ENCODE peak calls at places on chromosomes 12 and 14, in eight cellular contexts. One of them, this sample, is unnamed.

GRCh38 chr12:32988982-32989381 is 92.4 kb upstream of the PKP2 start:
- DNase-seq in fibroblast of lung: no peak
- DNase-seq in left ventricle myocardium inferior: no peak
- DNase-seq in GM12878: no peak
- DNase-seq in sigmoid colon: no peak
- DNase-seq in A673: no peak
- DNase-seq in heart left ventricle: no peak
- DNase-seq in A549: no peak
- DNase-seq in this sample: no peak

GRCh38 chr12:48969847-48970701 is 1.5 kb downstream of the WNT10B start:
- DNase-seq in fibroblast of lung: peak; percentile 17
- DNase-seq in left ventricle myocardium inferior: no peak
- DNase-seq in GM12878: no peak
- DNase-seq in sigmoid colon: no peak
- DNase-seq in A673: no peak
- DNase-seq in heart left ventricle: no peak
- DNase-seq in A549: no peak
- DNase-seq in this sample: no peak

GRCh38 chr12:103748002-103748401 is 93.0 kb downstream of the NT5DC3 start:
- DNase-seq in fibroblast of lung: no peak
- DNase-seq in left ventricle myocardium inferior: no peak
- DNase-seq in GM12878: no peak
- DNase-seq in sigmoid colon: no peak
- DNase-seq in A673: no peak
- DNase-seq in heart left ventricle: no peak
- DNase-seq in A549: no peak
- DNase-seq in this sample: no peak

GRCh38 chr14:91573894-91574837 is 64.1 kb upstream of the PPP4R3A start:
- DNase-seq in fibroblast of lung: peak; percentile 13
- DNase-seq in left ventricle myocardium inferior: peak; percentile 19
- DNase-seq in GM12878: peak; percentile 2
- DNase-seq in sigmoid colon: peak; percentile 69
- DNase-seq in A673: peak; percentile 55
- DNase-seq in heart left ventricle: peak; percentile 35
- DNase-seq in A549: peak; percentile 62
- DNase-seq in this sample: peak; percentile 50

GRCh38 chr14:34179723-34180122 is 228.8 kb upstream of the EGLN3 start:
- DNase-seq in fibroblast of lung: no peak
- DNase-seq in left ventricle myocardium inferior: no peak
- DNase-seq in GM12878: no peak
- DNase-seq in sigmoid colon: no peak
- DNase-seq in A673: no peak
- DNase-seq in heart left ventricle: no peak
- DNase-seq in A549: no peak
- DNase-seq in this sample: no peak

GRCh38 chr12:54286042-54286931 is 5.8 kb downstream of the HNRNPA1 start:
- DNase-seq in fibroblast of lung: no peak
- DNase-seq in left ventricle myocardium inferior: no peak
- DNase-seq in GM12878: no peak
- DNase-seq in sigmoid colon: no peak
- DNase-seq in A673: no peak
- DNase-seq in heart left ventricle: no peak
- DNase-seq in A549: no peak
- DNase-seq in this sample: no peak

GRCh38 chr14:57266060-57266459 is 2.6 kb downstream of the EXOC5 start:
- DNase-seq in fibroblast of lung: peak; percentile 14
- DNase-seq in left ventricle myocardium inferior: no peak
- DNase-seq in GM12878: no peak
- DNase-seq in sigmoid colon: no peak
- DNase-seq in A673: no peak
- DNase-seq in heart left ventricle: no peak
- DNase-seq in A549: no peak
- DNase-seq in this sample: no peak

GRCh38 chr12:10031318-10031717 is 836 bp downstream of the CLEC9A start:
- DNase-seq in fibroblast of lung: no peak
- DNase-seq in left ventricle myocardium inferior: no peak
- DNase-seq in GM12878: no peak
- DNase-seq in sigmoid colon: no peak
- DNase-seq in A673: no peak
- DNase-seq in heart left ventricle: no peak
- DNase-seq in A549: peak; percentile 33
- DNase-seq in this sample: no peak

GRCh38 chr12:109881752-109882151 is 1.4 kb upstream of the GLTP start:
- DNase-seq in fibroblast of lung: no peak
- DNase-seq in left ventricle myocardium inferior: no peak
- DNase-seq in GM12878: no peak
- DNase-seq in sigmoid colon: no peak
- DNase-seq in A673: no peak
- DNase-seq in heart left ventricle: no peak
- DNase-seq in A549: peak; percentile 52
- DNase-seq in this sample: no peak

GRCh38 chr12:124159655-124160054 is 135.2 kb upstream of the RFLNA start:
- DNase-seq in fibroblast of lung: no peak
- DNase-seq in left ventricle myocardium inferior: no peak
- DNase-seq in GM12878: no peak
- DNase-seq in sigmoid colon: no peak
- DNase-seq in A673: no peak
- DNase-seq in heart left ventricle: no peak
- DNase-seq in A549: no peak
- DNase-seq in this sample: no peak

GRCh38 chr12:754238-754816 is 1.9 kb downstream of the WNK1 start:
- DNase-seq in fibroblast of lung: peak; percentile 28
- DNase-seq in left ventricle myocardium inferior: no peak
- DNase-seq in GM12878: no peak
- DNase-seq in sigmoid colon: no peak
- DNase-seq in A673: peak; percentile 17
- DNase-seq in heart left ventricle: peak; percentile 43
- DNase-seq in A549: peak; percentile 41
- DNase-seq in this sample: no peak

GRCh38 chr12:16325426-16325825 is 22.0 kb upstream of the MGST1 start:
- DNase-seq in fibroblast of lung: no peak
- DNase-seq in left ventricle myocardium inferior: no peak
- DNase-seq in GM12878: no peak
- DNase-seq in sigmoid colon: no peak
- DNase-seq in A673: no peak
- DNase-seq in heart left ventricle: no peak
- DNase-seq in A549: no peak
- DNase-seq in this sample: no peak

GRCh38 chr12:27498159-27498558 is 25.8 kb upstream of the PPFIBP1 start:
- DNase-seq in fibroblast of lung: no peak
- DNase-seq in left ventricle myocardium inferior: no peak
- DNase-seq in GM12878: peak; percentile 28
- DNase-seq in sigmoid colon: no peak
- DNase-seq in A673: no peak
- DNase-seq in heart left ventricle: no peak
- DNase-seq in A549: no peak
- DNase-seq in this sample: no peak

GRCh38 chr14:50794063-50794645 is 36.8 kb downstream of the NIN start:
- DNase-seq in fibroblast of lung: no peak
- DNase-seq in left ventricle myocardium inferior: no peak
- DNase-seq in GM12878: no peak
- DNase-seq in sigmoid colon: no peak
- DNase-seq in A673: no peak
- DNase-seq in heart left ventricle: no peak
- DNase-seq in A549: no peak
- DNase-seq in this sample: no peak

GRCh38 chr14:35416108-35416750 is 11.7 kb upstream of the NFKBIA start:
- DNase-seq in fibroblast of lung: no peak
- DNase-seq in left ventricle myocardium inferior: no peak
- DNase-seq in GM12878: peak; percentile 75
- DNase-seq in sigmoid colon: no peak
- DNase-seq in A673: no peak
- DNase-seq in heart left ventricle: no peak
- DNase-seq in A549: no peak
- DNase-seq in this sample: peak; percentile 69

GRCh38 chr12:6769681-6770080 is 2.6 kb upstream of the LAG3 start:
- DNase-seq in fibroblast of lung: no peak
- DNase-seq in left ventricle myocardium inferior: no peak
- DNase-seq in GM12878: no peak
- DNase-seq in sigmoid colon: no peak
- DNase-seq in A673: no peak
- DNase-seq in heart left ventricle: no peak
- DNase-seq in A549: no peak
- DNase-seq in this sample: no peak

GRCh38 chr12:50059440-50060119 is 2.2 kb downstream of the ASIC1 start:
- DNase-seq in fibroblast of lung: no peak
- DNase-seq in left ventricle myocardium inferior: no peak
- DNase-seq in GM12878: no peak
- DNase-seq in sigmoid colon: no peak
- DNase-seq in A673: no peak
- DNase-seq in heart left ventricle: no peak
- DNase-seq in A549: no peak
- DNase-seq in this sample: no peak

GRCh38 chr12:34406228-34406995 is 384.1 kb downstream of the ALG10 start:
- DNase-seq in fibroblast of lung: no peak
- DNase-seq in left ventricle myocardium inferior: peak; percentile 3
- DNase-seq in GM12878: no peak
- DNase-seq in sigmoid colon: peak; percentile 29
- DNase-seq in A673: no peak
- DNase-seq in heart left ventricle: peak; percentile 10
- DNase-seq in A549: no peak
- DNase-seq in this sample: peak; percentile 1
- H3K9me3 ChIP-seq in fibroblast of lung: no peaks in the 10 kb centered on the region
- H3K9me3 ChIP-seq in left ventricle myocardium inferior: peaks cover 99% of the 10 kb centered on the region
- H3K9me3 ChIP-seq in GM12878: no peaks in the 10 kb centered on the region
- H3K9me3 ChIP-seq in sigmoid colon: peaks cover 20% of the 10 kb centered on the region
- H3K9me3 ChIP-seq in A673: peaks cover 70% of the 10 kb centered on the region
- H3K9me3 ChIP-seq in heart left ventricle: no peaks in the 10 kb centered on the region
- H3K9me3 ChIP-seq in A549: peaks cover 17% of the 10 kb centered on the region
- H3K9me3 ChIP-seq in this sample: peaks cover 4% of the 10 kb centered on the region

GRCh38 chr12:118070650-118071049 is 9.7 kb upstream of the WSB2 start:
- DNase-seq in fibroblast of lung: no peak
- DNase-seq in left ventricle myocardium inferior: no peak
- DNase-seq in GM12878: no peak
- DNase-seq in sigmoid colon: no peak
- DNase-seq in A673: no peak
- DNase-seq in heart left ventricle: no peak
- DNase-seq in A549: no peak
- DNase-seq in this sample: no peak

GRCh38 chr12:118068361-118068958 is 7.5 kb upstream of the WSB2 start:
- DNase-seq in fibroblast of lung: no peak
- DNase-seq in left ventricle myocardium inferior: no peak
- DNase-seq in GM12878: no peak
- DNase-seq in sigmoid colon: no peak
- DNase-seq in A673: no peak
- DNase-seq in heart left ventricle: no peak
- DNase-seq in A549: no peak
- DNase-seq in this sample: no peak

DNA sequence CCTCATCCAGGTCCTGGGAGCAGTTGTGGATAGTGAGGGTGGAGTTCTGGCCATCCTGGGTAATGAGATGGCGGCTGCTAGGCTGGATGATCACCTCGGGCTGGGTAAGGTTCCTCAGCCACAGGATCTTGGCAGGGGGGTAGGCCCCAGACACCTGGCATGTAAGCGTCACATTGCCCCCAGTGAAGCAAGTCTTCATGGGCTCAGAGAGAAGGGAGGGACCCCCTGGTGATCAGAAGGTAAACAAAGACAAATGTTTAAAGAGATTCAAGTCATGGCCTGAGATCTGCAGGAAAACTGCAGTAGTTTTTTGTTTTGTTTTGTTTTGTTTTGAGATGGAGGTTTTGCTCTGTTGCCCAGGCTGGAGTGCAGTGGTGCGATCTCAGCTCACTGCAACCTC is 12.8 kb upstream of the WSB2 start:
- DNase-seq in fibroblast of lung: no peak
- DNase-seq in left ventricle myocardium inferior: no peak
- DNase-seq in GM12878: no peak
- DNase-seq in sigmoid colon: no peak
- DNase-seq in A673: no peak
- DNase-seq in heart left ventricle: no peak
- DNase-seq in A549: no peak
- DNase-seq in this sample: no peak
- H3K9me3 ChIP-seq in fibroblast of lung: no peaks in the 10 kb centered on the region
- H3K9me3 ChIP-seq in left ventricle myocardium inferior: no peaks in the 10 kb centered on the region
- H3K9me3 ChIP-seq in GM12878: no peaks in the 10 kb centered on the region
- H3K9me3 ChIP-seq in sigmoid colon: no peaks in the 10 kb centered on the region
- H3K9me3 ChIP-seq in A673: no peaks in the 10 kb centered on the region
- H3K9me3 ChIP-seq in heart left ventricle: no peaks in the 10 kb centered on the region
- H3K9me3 ChIP-seq in A549: peaks cover 9% of the 10 kb centered on the region
- H3K9me3 ChIP-seq in this sample: no peaks in the 10 kb centered on the region

GRCh38 chr14:105867961-105868599 is 341.7 kb downstream of the TMEM121 start:
- DNase-seq in fibroblast of lung: no peak
- DNase-seq in left ventricle myocardium inferior: no peak
- DNase-seq in GM12878: no peak
- DNase-seq in sigmoid colon: peak; percentile 46
- DNase-seq in A673: no peak
- DNase-seq in heart left ventricle: peak; percentile 3
- DNase-seq in A549: no peak
- DNase-seq in this sample: peak; percentile 0
- H3K9me3 ChIP-seq in fibroblast of lung: no peaks in the 10 kb centered on the region
- H3K9me3 ChIP-seq in left ventricle myocardium inferior: no peaks in the 10 kb centered on the region
- H3K9me3 ChIP-seq in GM12878: no peaks in the 10 kb centered on the region
- H3K9me3 ChIP-seq in sigmoid colon: no peaks in the 10 kb centered on the region
- H3K9me3 ChIP-seq in A673: no peaks in the 10 kb centered on the region
- H3K9me3 ChIP-seq in heart left ventricle: no peaks in the 10 kb centered on the region
- H3K9me3 ChIP-seq in A549: no peaks in the 10 kb centered on the region
- H3K9me3 ChIP-seq in this sample: no peaks in the 10 kb centered on the region

DNA sequence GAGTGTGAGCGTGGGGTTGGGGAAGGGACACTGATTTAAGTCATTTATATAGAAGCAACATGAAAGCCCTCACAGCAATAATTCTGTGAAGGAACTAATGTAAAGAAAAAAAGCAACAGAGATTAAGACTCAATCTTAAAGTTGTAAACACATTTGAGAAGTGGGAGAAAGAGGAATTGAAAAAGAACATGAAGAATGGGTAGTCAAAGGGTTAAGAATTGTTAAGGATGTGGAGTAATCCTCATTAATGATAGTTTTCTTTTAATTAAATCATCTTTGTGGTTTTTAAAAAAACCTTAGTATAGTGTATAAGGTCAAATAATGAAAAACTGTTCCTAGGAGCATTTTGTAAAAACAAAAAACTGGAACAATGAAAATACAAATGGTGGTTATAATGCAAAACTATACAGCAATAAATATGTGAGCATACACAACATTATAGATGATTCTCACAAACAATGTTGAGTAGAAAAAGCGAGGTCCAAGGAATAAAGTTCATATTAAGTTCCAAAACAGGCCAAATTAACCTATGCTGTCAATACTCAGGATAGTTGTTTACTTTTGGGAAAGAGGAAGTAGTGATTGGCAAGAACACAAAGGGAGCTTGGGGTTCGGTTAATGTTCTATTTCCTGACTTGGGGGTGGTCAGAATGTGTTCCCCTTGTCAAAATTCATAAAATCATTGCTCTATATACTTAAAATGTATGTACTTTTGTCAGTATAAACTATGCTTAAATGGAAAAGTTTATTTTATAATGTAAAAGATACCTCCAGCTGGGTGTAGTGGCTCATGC is 120.4 kb upstream of the ATF7IP start:
- DNase-seq in fibroblast of lung: no peak
- DNase-seq in left ventricle myocardium inferior: no peak
- DNase-seq in GM12878: no peak
- DNase-seq in sigmoid colon: no peak
- DNase-seq in A673: peak; percentile 48
- DNase-seq in heart left ventricle: no peak
- DNase-seq in A549: no peak
- DNase-seq in this sample: no peak
- H3K9me3 ChIP-seq in fibroblast of lung: no peaks in the 10 kb centered on the region
- H3K9me3 ChIP-seq in left ventricle myocardium inferior: peaks cover 30% of the 10 kb centered on the region
- H3K9me3 ChIP-seq in GM12878: peaks cover 8% of the 10 kb centered on the region
- H3K9me3 ChIP-seq in sigmoid colon: peaks cover 8% of the 10 kb centered on the region
- H3K9me3 ChIP-seq in A673: peaks cover 12% of the 10 kb centered on the region
- H3K9me3 ChIP-seq in heart left ventricle: peaks cover 2% of the 10 kb centered on the region
- H3K9me3 ChIP-seq in A549: peaks cover 8% of the 10 kb centered on the region
- H3K9me3 ChIP-seq in this sample: peaks cover 6% of the 10 kb centered on the region

GRCh38 chr12:126953365-126953889 is 1313.5 kb upstream of the TMEM132C start:
- DNase-seq in fibroblast of lung: no peak
- DNase-seq in left ventricle myocardium inferior: no peak
- DNase-seq in GM12878: no peak
- DNase-seq in sigmoid colon: no peak
- DNase-seq in A673: no peak
- DNase-seq in heart left ventricle: no peak
- DNase-seq in A549: no peak
- DNase-seq in this sample: no peak
- H3K9me3 ChIP-seq in fibroblast of lung: no peaks in the 10 kb centered on the region
- H3K9me3 ChIP-seq in left ventricle myocardium inferior: peaks cover 7% of the 10 kb centered on the region
- H3K9me3 ChIP-seq in GM12878: no peaks in the 10 kb centered on the region
- H3K9me3 ChIP-seq in sigmoid colon: no peaks in the 10 kb centered on the region
- H3K9me3 ChIP-seq in A673: no peaks in the 10 kb centered on the region
- H3K9me3 ChIP-seq in heart left ventricle: no peaks in the 10 kb centered on the region
- H3K9me3 ChIP-seq in A549: no peaks in the 10 kb centered on the region
- H3K9me3 ChIP-seq in this sample: no peaks in the 10 kb centered on the region